ENCODE peak calls at places on chromosomes 1 and 21, in four cellular contexts. One of them, this sample, is unnamed.

GRCh38 chr21:39669976-39670671 is 57.4 kb downstream of the B3GALT5 start:
- DNase-seq in central memory CD8-positive, alpha-beta T cell: no peak
- DNase-seq in cardiac fibroblast: no peak
- DNase-seq in GOT3: no peak
- DNase-seq in this sample: no peak

GRCh38 chr1:15770313-15770962 is 11.8 kb downstream of the FBLIM1 start:
- DNase-seq in central memory CD8-positive, alpha-beta T cell: no peak
- DNase-seq in cardiac fibroblast: no peak
- DNase-seq in GOT3: no peak
- DNase-seq in this sample: no peak

GRCh38 chr1:117061986-117062415 is 1.9 kb downstream of the TTF2 start:
- DNase-seq in central memory CD8-positive, alpha-beta T cell: no peak
- DNase-seq in cardiac fibroblast: peak
- DNase-seq in GOT3: no peak
- DNase-seq in this sample: no peak

GRCh38 chr1:180270767-180271639 is 40.9 kb downstream of the LHX4 start:
- DNase-seq in central memory CD8-positive, alpha-beta T cell: no peak
- DNase-seq in cardiac fibroblast: peak
- DNase-seq in GOT3: no peak
- DNase-seq in this sample: no peak

GRCh38 chr1:174912243-174912642 is 87.5 kb upstream of the CACYBP start:
- DNase-seq in central memory CD8-positive, alpha-beta T cell: no peak
- DNase-seq in cardiac fibroblast: no peak
- DNase-seq in GOT3: no peak
- DNase-seq in this sample: no peak

GRCh38 chr1:5769146-5769545 is 223.1 kb downstream of the NPHP4 start:
- DNase-seq in central memory CD8-positive, alpha-beta T cell: no peak
- DNase-seq in cardiac fibroblast: no peak
- DNase-seq in GOT3: no peak
- DNase-seq in this sample: no peak

GRCh38 chr1:36253463-36253862 is 29.2 kb downstream of the THRAP3 start:
- DNase-seq in central memory CD8-positive, alpha-beta T cell: no peak
- DNase-seq in cardiac fibroblast: peak
- DNase-seq in GOT3: no peak
- DNase-seq in this sample: no peak

GRCh38 chr1:53982034-53982761 is 35.8 kb downstream of the LDLRAD1 start:
- DNase-seq in central memory CD8-positive, alpha-beta T cell: no peak
- DNase-seq in cardiac fibroblast: peak
- DNase-seq in GOT3: no peak
- DNase-seq in this sample: no peak

This sample was measured in NCI-H460.